ENCODE peak calls at places on chromosomes 4 and X, in five cellular contexts. U is suprapubic skin, A is AG10803, X is endothelial cell, E is endodermal cell. S is an unnamed sample.

GRCh38 chrX:31894152-31894551 is 822.3 kb upstream of the FTHL17 start:
- DNase-seq in X (no peak), E (no peak), A (no peak), U (no peak), S (no peak)

GRCh38 chr4:5141802-5142201 is 90.5 kb downstream of the STK32B start:
- DNase-seq in U (no peak), A (no peak), X (no peak), E (no peak), S (no peak)

GRCh38 chr4:3526456-3526855 is 5.8 kb downstream of the LRPAP1 start:
- DNase-seq in A (no peak), E (no peak), X (no peak), U (peak), S (no peak)

GRCh38 chr4:105555409-105555808 is 3.0 kb downstream of the ARHGEF38 start:
- DNase-seq in A (no peak), X (no peak), E (peak), U (no peak), S (no peak)

GRCh38 chrX:129980043-129980442 is 2.4 kb upstream of the BCORL1 start:
- DNase-seq in U (peak), E (peak), A (no peak), X (no peak), S (no peak)

GRCh38 chrX:46610070-46610658 is 36.6 kb downstream of the CHST7 start:
- DNase-seq in E (no peak), X (no peak), A (no peak), U (no peak), S (no peak)

GRCh38 chr4:24888475-24888874 is 24.4 kb downstream of the CCDC149 start:
- DNase-seq in A (no peak), X (no peak), U (no peak), E (peak), S (no peak)

GRCh38 chr4:39716356-39716755 is 18.4 kb downstream of the UBE2K start:
- DNase-seq in U (no peak), X (no peak), E (no peak), A (no peak), S (no peak)

GRCh38 chrX:41824551-41824950 is 98.8 kb downstream of the CASK start:
- DNase-seq in X (no peak), A (peak), U (no peak), E (peak), S (no peak)

GRCh38 chr4:65482410-65482809 is 187.9 kb downstream of the EPHA5 start:
- DNase-seq in X (no peak), U (no peak), A (no peak), E (no peak), S (no peak)

GRCh38 chrX:135185795-135186443 is 14.7 kb upstream of the CT55 start:
- DNase-seq in X (peak), A (peak), E (peak), U (no peak), S (no peak)

GRCh38 chrX:77160301-77160700 is 286.9 kb upstream of the FGF16 start:
- DNase-seq in E (peak), X (peak), A (no peak), U (no peak), S (no peak)

GRCh38 chr4:56745082-56745481 is 64.0 kb upstream of the HOPX start:
- DNase-seq in A (no peak), E (no peak), U (no peak), X (no peak), S (no peak)

GRCh38 chr4:108796173-108796572 is 33.3 kb upstream of the ETNPPL start:
- DNase-seq in U (no peak), E (no peak), X (no peak), A (no peak), S (no peak)

GRCh38 chr4:74370912-74371311 is 6.0 kb downstream of the EREG start:
- DNase-seq in E (peak), A (peak), U (no peak), X (peak), S (no peak)

GRCh38 chr4:16439003-16439402 is 212.7 kb upstream of the TAPT1 start:
- DNase-seq in X (no peak), U (no peak), E (no peak), A (peak), S (no peak)

GRCh38 chrX:21847342-21847741 is 7.9 kb downstream of the MBTPS2 start:
- DNase-seq in U (no peak), E (no peak), X (no peak), A (no peak), S (no peak)

GRCh38 chrX:1531106-1531890 is 5.7 kb downstream of the P2RY8 start:
- DNase-seq in U (peak), A (no peak), X (no peak), E (no peak), S (no peak)

GRCh38 chr4:38870098-38870850 is 2.7 kb downstream of the FAM114A1 start:
- DNase-seq in E (no peak), A (peak), U (no peak), X (no peak), S (no peak)

GRCh38 chrX:69038826-69039225 is 126.4 kb downstream of the PJA1 start:
- DNase-seq in X (no peak), U (no peak), A (peak), E (no peak), S (no peak)

GRCh38 chrX:81489987-81490386 is 288.1 kb downstream of the SH3BGRL start:
- DNase-seq in A (no peak), E (no peak), X (no peak), U (no peak), S (no peak)

GRCh38 chr4:82652062-82652461 is 90.3 kb upstream of the TMEM150C start:
- DNase-seq in E (no peak), X (no peak), U (no peak), A (peak), S (no peak)

GRCh38 chr4:68658672-68659071 is 11.8 kb downstream of the UGT2B15 start:
- DNase-seq in U (no peak), E (no peak), X (no peak), A (no peak), S (no peak)

GRCh38 chr4:127579821-127580220 is 52.9 kb upstream of the INTU start:
- DNase-seq in E (no peak), A (no peak), X (no peak), U (no peak), S (no peak)

GRCh38 chr4:6427439-6428090 is 44.8 kb downstream of the PPP2R2C start:
- DNase-seq in A (no peak), U (no peak), E (peak), X (no peak), S (no peak)

GRCh38 chr4:14700544-14700943 is 301.7 kb upstream of the CPEB2 start:
- DNase-seq in E (no peak), X (no peak), U (no peak), A (no peak), S (no peak)

DNA sequence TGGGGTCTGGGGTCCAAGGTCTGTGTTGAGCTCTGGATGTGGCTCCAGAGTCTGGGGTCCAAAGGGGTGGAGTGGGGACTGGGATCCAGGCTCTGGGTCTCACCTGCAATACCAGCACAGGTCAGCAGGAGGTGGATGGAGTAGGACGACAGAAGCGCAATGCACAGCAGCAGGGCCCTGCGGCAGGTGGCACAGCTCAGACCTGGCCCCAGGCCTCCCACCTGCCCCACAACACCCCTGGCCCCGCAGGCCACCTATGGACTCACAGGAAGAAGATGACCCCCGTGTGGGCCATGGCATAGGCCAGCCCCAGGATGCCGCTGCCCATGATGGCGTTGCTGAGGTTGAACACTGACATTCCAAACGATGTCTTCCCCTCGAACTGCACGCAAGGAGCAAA is 3.4 kb downstream of the SLC38A5 start:
- DNase-seq in E (peak), U (no peak), X (no peak), A (no peak), S (no peak)
- TF ChIP-seq CTCF in E (peak), U (no peak), X (peak), A (peak), S (peak)

DNA sequence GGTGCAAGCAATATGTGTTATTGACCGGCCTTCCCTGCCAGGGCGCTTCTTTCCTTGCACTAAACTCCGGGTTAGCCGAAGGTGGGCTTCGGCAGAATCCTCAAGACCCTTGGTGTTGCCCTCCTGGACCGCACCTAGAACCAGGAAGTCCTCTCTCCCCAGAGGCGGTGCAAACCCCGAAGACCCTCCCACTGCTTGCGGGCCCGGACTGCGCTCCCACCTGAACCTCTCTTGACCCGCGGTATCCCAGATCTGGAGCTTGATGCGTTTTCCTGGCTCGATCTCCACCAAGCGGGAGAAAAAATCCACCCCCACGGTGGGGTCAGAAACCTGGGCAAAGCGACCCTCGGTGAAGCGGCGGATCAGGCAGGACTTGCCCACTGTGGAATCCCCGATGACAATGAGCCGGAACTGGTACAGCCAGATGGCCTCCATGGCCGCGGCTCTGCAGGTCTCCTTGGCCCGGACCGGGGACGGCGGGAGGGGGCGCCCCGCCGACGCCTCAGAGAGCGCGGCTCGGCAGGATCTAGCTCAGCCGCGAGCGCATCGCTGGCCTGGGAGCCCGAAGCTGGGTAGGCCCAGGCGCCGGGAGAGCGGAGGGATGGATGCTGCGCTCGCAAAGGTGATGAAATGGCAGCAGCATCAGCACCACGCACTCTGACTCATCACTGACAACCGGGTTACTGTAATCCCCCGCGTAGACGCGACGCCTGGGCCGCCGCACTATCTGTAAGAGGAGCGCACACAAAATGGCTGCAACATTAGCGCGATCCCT is at the start of gene RAB39B:
- DNase-seq in X (peak), E (peak), U (no peak), A (peak), S (no peak)
- TF ChIP-seq CTCF in X (no peak), E (peak), U (no peak), A (no peak), S (no peak)

GRCh38 chr4:30362436-30362835 is 357.7 kb upstream of the PCDH7 start:
- DNase-seq in X (no peak), E (no peak), U (no peak), A (no peak), S (no peak)
- TF ChIP-seq CTCF in X (no peak), E (no peak), U (no peak), A (no peak), S (no peak)

GRCh38 chr4:79906996-79907395 is 166.0 kb downstream of the ANTXR2 start:
- DNase-seq in A (no peak), X (no peak), E (no peak), U (no peak), S (no peak)
- TF ChIP-seq CTCF in A (no peak), X (no peak), E (no peak), U (no peak), S (no peak)

DNA sequence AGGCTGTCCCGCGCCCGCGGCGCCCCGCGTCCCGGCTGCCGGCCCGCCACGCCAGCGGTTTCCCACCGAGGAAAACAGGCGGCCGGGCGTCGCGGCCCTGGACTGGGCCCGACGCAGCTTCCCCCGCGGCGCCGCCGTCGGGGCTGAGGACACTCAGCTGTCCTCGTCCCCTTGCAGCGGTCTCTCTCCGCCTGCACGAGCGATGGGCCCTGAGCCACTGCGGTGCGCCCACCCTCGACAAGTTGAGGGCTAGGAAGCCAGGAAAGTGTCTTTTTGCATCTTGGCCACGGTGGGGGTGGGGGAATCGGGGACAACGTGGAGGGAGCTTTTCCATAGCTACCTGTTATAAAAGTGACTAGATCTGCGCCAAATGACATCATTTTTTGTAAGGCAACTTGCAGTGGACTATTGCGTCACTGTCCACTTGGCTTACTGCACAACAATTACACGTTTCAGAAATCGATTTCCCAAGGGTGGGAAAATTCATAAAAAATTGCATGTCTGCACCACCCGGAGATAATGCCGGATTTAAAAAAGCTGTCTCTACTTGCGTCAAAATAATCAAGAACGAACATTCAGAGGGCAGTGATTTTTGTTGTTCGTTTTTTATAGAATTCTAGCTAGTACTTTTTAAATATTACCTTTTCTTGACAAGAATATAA is 1.1 kb downstream of the KLHL15 start:
- DNase-seq in U (peak), E (no peak), A (peak), X (no peak), S (no peak)
- TF ChIP-seq CTCF in U (no peak), E (no peak), A (no peak), X (peak), S (no peak)

GRCh38 chrX:153643431-153644351 is 3.3 kb upstream of the DUSP9 start:
- DNase-seq in U (no peak), A (no peak), E (peak), X (no peak), S (peak)
- TF ChIP-seq CTCF in U (no peak), A (no peak), E (peak), X (no peak), S (peak)